ENCODE peak calls at places on chromosomes 13 and 19, in five cellular contexts. W is H9, B is H1, Z is neuronal stem cell, O is mesenchymal stem cell. Q is an unnamed sample.
A peak's percentile ranks its signal among the peaks of the same experiment; 100 is the strongest.

GRCh38 chr13:85137516-85137915 is 661.7 kb downstream of the SLITRK6 start:
- DNase-seq in B (no peak), W (no peak), O (peak; percentile 20), Z (no peak), Q (no peak)

GRCh38 chr13:24613755-24614154 is 66.5 kb upstream of the ATP12A start:
- DNase-seq in W (no peak), O (no peak), B (no peak), Z (no peak), Q (no peak)

GRCh38 chr19:15317392-15318011 is 14.8 kb downstream of the BRD4 start:
- DNase-seq in O (no peak), Z (no peak), B (no peak), W (no peak), Q (peak; percentile 44)

GRCh38 chr19:46115396-46116109 is 8.9 kb downstream of the IGFL3 start:
- DNase-seq in O (peak; percentile 61), Z (no peak), B (no peak), W (no peak), Q (no peak)

GRCh38 chr19:14770944-14771839 is 7.2 kb downstream of the ADGRE2 start:
- DNase-seq in Z (no peak), W (peak; percentile 4), O (no peak), B (peak; percentile 23), Q (no peak)

GRCh38 chr19:13841339-13842293 is 35.3 kb upstream of the NANOS3 start:
- DNase-seq in O (peak; percentile 73), W (peak; percentile 32), Z (no peak), B (no peak), Q (peak; percentile 65)

GRCh38 chr13:40149611-40150283 is 494.3 kb downstream of the COG6 start:
- DNase-seq in O (peak; percentile 79), Z (no peak), B (no peak), W (no peak), Q (no peak)

GRCh38 chr19:32453736-32454135 is 48.2 kb downstream of the DPY19L3 start:
- DNase-seq in Z (no peak), O (peak; percentile 46), W (no peak), B (no peak), Q (no peak)

GRCh38 chr13:91498298-91498697 is 99.9 kb downstream of the GPC5 start:
- DNase-seq in O (no peak), Z (no peak), W (no peak), B (no peak), Q (no peak)

GRCh38 chr19:46296722-46297431 is at the start of gene HIF3A:
- DNase-seq in B (peak; percentile 97), Z (peak; percentile 94), O (peak; percentile 91), W (peak; percentile 96), Q (no peak)

GRCh38 chr13:112740502-112741131 is 50.8 kb downstream of the ATP11A start:
- DNase-seq in O (peak; percentile 93), Z (no peak), B (no peak), W (no peak), Q (peak; percentile 91)

GRCh38 chr13:51638497-51638871 is 54.2 kb downstream of the WDFY2 start:
- DNase-seq in O (peak; percentile 48), Z (peak; percentile 47), B (no peak), W (no peak), Q (peak; percentile 59)

GRCh38 chr13:32468502-32469147 is 40.7 kb upstream of the N4BP2L1 start:
- DNase-seq in Z (no peak), B (no peak), O (no peak), W (no peak), Q (no peak)

GRCh38 chr13:88459335-88459734 is 788.2 kb downstream of the SLITRK5 start:
- DNase-seq in B (no peak), Z (no peak), W (no peak), O (no peak), Q (no peak)

GRCh38 chr19:57302020-57302465 is 18.2 kb upstream of the ZNF543 start:
- DNase-seq in B (no peak), O (peak; percentile 92), Z (no peak), W (no peak), Q (peak; percentile 76)

GRCh38 chr13:31699650-31700049 is 39.7 kb upstream of the RXFP2 start:
- DNase-seq in Z (peak; percentile 23), O (no peak), W (peak; percentile 33), B (no peak), Q (no peak)

GRCh38 chr19:11196406-11197287 is 698 bp downstream of the KANK2 start:
- DNase-seq in B (peak; percentile 71), W (no peak), Z (no peak), O (peak; percentile 48), Q (no peak)

GRCh38 chr19:45667620-45668341 is at the start of gene GIPR:
- DNase-seq in B (peak; percentile 89), Z (no peak), W (peak; percentile 83), O (peak; percentile 68), Q (peak; percentile 86)

GRCh38 chr13:38262211-38262610 is 87.4 kb upstream of the UFM1 start:
- DNase-seq in O (no peak), B (no peak), Z (no peak), W (no peak), Q (no peak)

GRCh38 chr19:44764975-44765948 is 12.4 kb upstream of the CBLC start:
- DNase-seq in B (no peak), O (peak; percentile 45), Z (no peak), W (no peak), Q (peak; percentile 98)

GRCh38 chr13:30466358-30466714 is 600 bp upstream of the HMGB1 start:
- DNase-seq in W (no peak), O (peak; percentile 62), Z (no peak), B (no peak), Q (no peak)

GRCh38 chr13:97866751-97867150 is 86.7 kb upstream of the IPO5 start:
- DNase-seq in Z (no peak), O (no peak), W (no peak), B (peak; percentile 8), Q (peak; percentile 76)

GRCh38 chr13:84096221-84096620 is 213.9 kb upstream of the SLITRK1 start:
- DNase-seq in B (no peak), Z (no peak), W (no peak), O (no peak), Q (no peak)

GRCh38 chr19:56507446-56508281 is at the start of gene ZNF471:
- DNase-seq in B (peak; percentile 88), Z (peak; percentile 97), W (peak; percentile 94), O (peak; percentile 99), Q (peak; percentile 99)

GRCh38 chr13:64278493-64278892 is 2862.8 kb upstream of the PCDH20 start:
- DNase-seq in O (peak; percentile 22), W (no peak), Z (no peak), B (no peak), Q (peak; percentile 7)

GRCh38 chr13:77872995-77873394 is 45.6 kb downstream of the EDNRB start:
- DNase-seq in Z (no peak), O (peak; percentile 72), W (no peak), B (no peak), Q (no peak)

GRCh38 chr13:30978981-30979956 is 46.8 kb downstream of the TEX26 start:
- DNase-seq in B (peak; percentile 92), Z (peak; percentile 49), W (peak; percentile 92), O (no peak), Q (no peak)

GRCh38 chr19:55678121-55678671 is 3.2 kb downstream of the EPN1 start:
- DNase-seq in W (no peak), Z (no peak), O (no peak), B (no peak), Q (no peak)

GRCh38 chr13:87827479-87827878 is 156.3 kb downstream of the SLITRK5 start:
- DNase-seq in B (no peak), Z (no peak), O (peak; percentile 71), W (no peak), Q (no peak)

GRCh38 chr13:24208314-24208713 is 47.8 kb downstream of the SPATA13 start:
- DNase-seq in O (peak; percentile 80), B (no peak), Z (no peak), W (no peak), Q (no peak)

GRCh38 chr13:20231839-20232555 is at the start of gene GJB6:
- DNase-seq in B (peak; percentile 72), Z (peak; percentile 17), W (peak; percentile 48), O (no peak), Q (peak; percentile 19)

GRCh38 chr19:9644472-9644871 is 23.4 kb upstream of the ZNF561 start:
- DNase-seq in O (no peak), B (no peak), W (no peak), Z (no peak), Q (no peak)

GRCh38 chr13:73387318-73387717 is 328.5 kb downstream of the KLF5 start:
- DNase-seq in W (no peak), O (no peak), Z (no peak), B (no peak), Q (no peak)

GRCh38 chr19:52662631-52663030 is 24.5 kb upstream of the ZNF83 start:
- DNase-seq in W (no peak), B (no peak), O (no peak), Z (no peak), Q (peak; percentile 85)

GRCh38 chr13:38346764-38347163 is 2.9 kb upstream of the UFM1 start:
- DNase-seq in W (no peak), Z (no peak), B (no peak), O (no peak), Q (no peak)

GRCh38 chr19:43148233-43148632 is 38.1 kb downstream of the PSG5 start:
- DNase-seq in B (no peak), W (no peak), O (no peak), Z (no peak), Q (peak; percentile 48)

GRCh38 chr19:1256646-1257474 is 8.5 kb downstream of the MIDN start:
- DNase-seq in W (no peak), B (no peak), Z (no peak), O (no peak), Q (no peak)

GRCh38 chr19:1258707-1259205 is 10.4 kb downstream of the MIDN start:
- DNase-seq in Z (no peak), B (no peak), W (no peak), O (no peak), Q (peak; percentile 33)

GRCh38 chr19:1259206-1259872 is 9.8 kb upstream of the CIRBP start:
- DNase-seq in B (no peak), O (peak; percentile 84), Z (no peak), W (peak; percentile 90), Q (peak; percentile 86)

GRCh38 chr19:1257475-1258160 is 9.2 kb downstream of the MIDN start:
- DNase-seq in Z (no peak), O (no peak), W (no peak), B (no peak), Q (no peak)

DNA sequence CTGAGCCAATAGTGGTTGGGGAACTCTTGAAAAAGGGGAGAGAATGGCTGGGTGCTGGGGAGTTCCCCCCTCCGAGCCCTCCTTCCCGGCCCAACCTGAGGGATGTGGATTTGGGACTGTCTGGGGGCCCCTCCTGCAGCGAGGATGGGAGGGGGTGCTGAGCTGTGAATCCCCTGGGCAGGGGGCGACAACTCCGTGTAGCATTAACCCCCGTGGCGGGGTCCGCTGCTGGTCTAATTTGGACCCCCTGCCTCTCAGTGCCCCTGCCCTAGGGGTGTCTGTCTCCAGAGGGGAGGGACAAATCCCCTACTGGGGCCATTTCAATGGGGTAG is 9.7 kb downstream of the MIDN start:
- DNase-seq in W (no peak), Z (no peak), O (no peak), B (no peak), Q (no peak)
- H2BK12ac ChIP-seq in W (no peak overlapping the region), Z (no peak overlapping the region), O (no peak overlapping the region), B (no peak overlapping the region), Q (no peak overlapping the region)

GRCh38 chr19:6196361-6196760 is 60.9 kb downstream of the ACSBG2 start:
- DNase-seq in Z (no peak), B (no peak), O (no peak), W (no peak), Q (no peak)
- H3K9ac ChIP-seq in Z (no peak overlapping the region), B (no peak overlapping the region), O (no peak overlapping the region), W (no peak overlapping the region), Q (no peak overlapping the region)

GRCh38 chr19:5959260-5960004 is 18.5 kb downstream of the RANBP3 start:
- DNase-seq in Z (no peak), B (no peak), W (no peak), O (no peak), Q (no peak)
- H2AK5ac ChIP-seq in Z (no peak overlapping the region), B (no peak overlapping the region), W (no peak overlapping the region), O (no peak overlapping the region), Q (no peak overlapping the region)

GRCh38 chr13:35892837-35893814 is 238.1 kb downstream of the DCLK1 start:
- DNase-seq in O (no peak), Z (no peak), B (peak; percentile 31), W (no peak), Q (no peak)
- H2BK12ac ChIP-seq in O (no peak overlapping the region), Z (no peak overlapping the region), B (no peak overlapping the region), W (no peak overlapping the region), Q (no peak overlapping the region)